ENCODE peak calls at places on chromosomes 12 and 14, in ten cellular contexts. One of them, this sample, is unnamed.

GRCh38 chr12:8120072-8120713 is 3.2 kb upstream of the CLEC4A start:
- DNase-seq in AG09319: no peak
- DNase-seq in HT1080: no peak
- DNase-seq in psoas muscle: no peak
- DNase-seq in effector memory CD8-positive, alpha-beta T cell: no peak
- DNase-seq in lung microvascular endothelial cell: no peak
- DNase-seq in upper lobe of right lung: no peak
- DNase-seq in HCT116: no peak
- DNase-seq in choroid plexus epithelial cell: no peak
- DNase-seq in WERI-Rb-1: no peak
- DNase-seq in this sample: no peak

GRCh38 chr14:70036665-70037064 is 152.1 kb downstream of the SLC8A3 start:
- DNase-seq in AG09319: no peak
- DNase-seq in HT1080: peak; percentile 28
- DNase-seq in psoas muscle: no peak
- DNase-seq in effector memory CD8-positive, alpha-beta T cell: no peak
- DNase-seq in lung microvascular endothelial cell: no peak
- DNase-seq in upper lobe of right lung: no peak
- DNase-seq in HCT116: no peak
- DNase-seq in choroid plexus epithelial cell: peak; percentile 63
- DNase-seq in WERI-Rb-1: peak; percentile 59
- DNase-seq in this sample: peak; percentile 27

GRCh38 chr12:12909995-12910391 is 18.6 kb downstream of the GPRC5A start:
- DNase-seq in AG09319: no peak
- DNase-seq in HT1080: no peak
- DNase-seq in psoas muscle: no peak
- DNase-seq in effector memory CD8-positive, alpha-beta T cell: no peak
- DNase-seq in lung microvascular endothelial cell: no peak
- DNase-seq in upper lobe of right lung: no peak
- DNase-seq in HCT116: no peak
- DNase-seq in choroid plexus epithelial cell: peak; percentile 72
- DNase-seq in WERI-Rb-1: no peak
- DNase-seq in this sample: no peak

GRCh38 chr14:103537175-103537990 is 8.4 kb downstream of the TRMT61A start:
- DNase-seq in AG09319: no peak
- DNase-seq in HT1080: no peak
- DNase-seq in psoas muscle: no peak
- DNase-seq in effector memory CD8-positive, alpha-beta T cell: no peak
- DNase-seq in lung microvascular endothelial cell: no peak
- DNase-seq in upper lobe of right lung: no peak
- DNase-seq in HCT116: no peak
- DNase-seq in choroid plexus epithelial cell: no peak
- DNase-seq in WERI-Rb-1: no peak
- DNase-seq in this sample: no peak

GRCh38 chr12:66765204-66765603 is 86.3 kb upstream of the GRIP1 start:
- DNase-seq in AG09319: no peak
- DNase-seq in HT1080: no peak
- DNase-seq in psoas muscle: no peak
- DNase-seq in effector memory CD8-positive, alpha-beta T cell: no peak
- DNase-seq in lung microvascular endothelial cell: no peak
- DNase-seq in upper lobe of right lung: no peak
- DNase-seq in HCT116: no peak
- DNase-seq in choroid plexus epithelial cell: no peak
- DNase-seq in WERI-Rb-1: no peak
- DNase-seq in this sample: no peak

GRCh38 chr12:3329361-3329760 is 161.6 kb upstream of the PRMT8 start:
- DNase-seq in AG09319: no peak
- DNase-seq in HT1080: no peak
- DNase-seq in psoas muscle: peak; percentile 20
- DNase-seq in effector memory CD8-positive, alpha-beta T cell: no peak
- DNase-seq in lung microvascular endothelial cell: no peak
- DNase-seq in upper lobe of right lung: no peak
- DNase-seq in HCT116: no peak
- DNase-seq in choroid plexus epithelial cell: no peak
- DNase-seq in WERI-Rb-1: no peak
- DNase-seq in this sample: no peak

GRCh38 chr12:54197037-54197909 is 8.5 kb upstream of the SMUG1 start:
- DNase-seq in AG09319: no peak
- DNase-seq in HT1080: no peak
- DNase-seq in psoas muscle: peak; percentile 89
- DNase-seq in effector memory CD8-positive, alpha-beta T cell: no peak
- DNase-seq in lung microvascular endothelial cell: no peak
- DNase-seq in upper lobe of right lung: no peak
- DNase-seq in HCT116: no peak
- DNase-seq in choroid plexus epithelial cell: no peak
- DNase-seq in WERI-Rb-1: no peak
- DNase-seq in this sample: peak; percentile 85

GRCh38 chr12:109730306-109731145 is 16.9 kb downstream of the FAM222A start:
- DNase-seq in AG09319: no peak
- DNase-seq in HT1080: no peak
- DNase-seq in psoas muscle: peak; percentile 20
- DNase-seq in effector memory CD8-positive, alpha-beta T cell: no peak
- DNase-seq in lung microvascular endothelial cell: no peak
- DNase-seq in upper lobe of right lung: peak; percentile 46
- DNase-seq in HCT116: no peak
- DNase-seq in choroid plexus epithelial cell: no peak
- DNase-seq in WERI-Rb-1: no peak
- DNase-seq in this sample: no peak

GRCh38 chr12:75783093-75783877 is 248.3 kb downstream of the PHLDA1 start:
- DNase-seq in AG09319: no peak
- DNase-seq in HT1080: no peak
- DNase-seq in psoas muscle: peak; percentile 53
- DNase-seq in effector memory CD8-positive, alpha-beta T cell: no peak
- DNase-seq in lung microvascular endothelial cell: no peak
- DNase-seq in upper lobe of right lung: no peak
- DNase-seq in HCT116: no peak
- DNase-seq in choroid plexus epithelial cell: peak; percentile 73
- DNase-seq in WERI-Rb-1: no peak
- DNase-seq in this sample: no peak

GRCh38 chr14:63666326-63666725 is 24.7 kb upstream of the WDR89 start:
- DNase-seq in AG09319: no peak
- DNase-seq in HT1080: no peak
- DNase-seq in psoas muscle: no peak
- DNase-seq in effector memory CD8-positive, alpha-beta T cell: no peak
- DNase-seq in lung microvascular endothelial cell: no peak
- DNase-seq in upper lobe of right lung: no peak
- DNase-seq in HCT116: no peak
- DNase-seq in choroid plexus epithelial cell: no peak
- DNase-seq in WERI-Rb-1: no peak
- DNase-seq in this sample: no peak

GRCh38 chr12:6970096-6970527 is 352 bp downstream of the PHB2 start:
- DNase-seq in AG09319: no peak
- DNase-seq in HT1080: no peak
- DNase-seq in psoas muscle: peak; percentile 78
- DNase-seq in effector memory CD8-positive, alpha-beta T cell: no peak
- DNase-seq in lung microvascular endothelial cell: no peak
- DNase-seq in upper lobe of right lung: no peak
- DNase-seq in HCT116: no peak
- DNase-seq in choroid plexus epithelial cell: peak; percentile 14
- DNase-seq in WERI-Rb-1: no peak
- DNase-seq in this sample: no peak

GRCh38 chr12:131794061-131794460 is 34.1 kb upstream of the MMP17 start:
- DNase-seq in AG09319: no peak
- DNase-seq in HT1080: no peak
- DNase-seq in psoas muscle: no peak
- DNase-seq in effector memory CD8-positive, alpha-beta T cell: no peak
- DNase-seq in lung microvascular endothelial cell: no peak
- DNase-seq in upper lobe of right lung: no peak
- DNase-seq in HCT116: no peak
- DNase-seq in choroid plexus epithelial cell: no peak
- DNase-seq in WERI-Rb-1: no peak
- DNase-seq in this sample: no peak

GRCh38 chr14:63644741-63645140 is 3.1 kb upstream of the WDR89 start:
- DNase-seq in AG09319: no peak
- DNase-seq in HT1080: no peak
- DNase-seq in psoas muscle: no peak
- DNase-seq in effector memory CD8-positive, alpha-beta T cell: no peak
- DNase-seq in lung microvascular endothelial cell: no peak
- DNase-seq in upper lobe of right lung: no peak
- DNase-seq in HCT116: no peak
- DNase-seq in choroid plexus epithelial cell: no peak
- DNase-seq in WERI-Rb-1: no peak
- DNase-seq in this sample: peak; percentile 30

GRCh38 chr12:102034346-102034745 is 27.4 kb downstream of the WASHC3 start:
- DNase-seq in AG09319: no peak
- DNase-seq in HT1080: no peak
- DNase-seq in psoas muscle: no peak
- DNase-seq in effector memory CD8-positive, alpha-beta T cell: no peak
- DNase-seq in lung microvascular endothelial cell: no peak
- DNase-seq in upper lobe of right lung: no peak
- DNase-seq in HCT116: no peak
- DNase-seq in choroid plexus epithelial cell: peak; percentile 24
- DNase-seq in WERI-Rb-1: no peak
- DNase-seq in this sample: no peak

GRCh38 chr12:16171348-16171747 is 106.1 kb downstream of the SLC15A5 start:
- DNase-seq in AG09319: no peak
- DNase-seq in HT1080: no peak
- DNase-seq in psoas muscle: no peak
- DNase-seq in effector memory CD8-positive, alpha-beta T cell: no peak
- DNase-seq in lung microvascular endothelial cell: no peak
- DNase-seq in upper lobe of right lung: no peak
- DNase-seq in HCT116: no peak
- DNase-seq in choroid plexus epithelial cell: no peak
- DNase-seq in WERI-Rb-1: no peak
- DNase-seq in this sample: no peak

GRCh38 chr14:69812725-69813124 is 15.7 kb upstream of the SLC10A1 start:
- DNase-seq in AG09319: no peak
- DNase-seq in HT1080: peak; percentile 36
- DNase-seq in psoas muscle: no peak
- DNase-seq in effector memory CD8-positive, alpha-beta T cell: no peak
- DNase-seq in lung microvascular endothelial cell: no peak
- DNase-seq in upper lobe of right lung: no peak
- DNase-seq in HCT116: no peak
- DNase-seq in choroid plexus epithelial cell: no peak
- DNase-seq in WERI-Rb-1: peak; percentile 28
- DNase-seq in this sample: peak; percentile 15

GRCh38 chr12:127548123-127548553 is 718.8 kb upstream of the TMEM132C start:
- DNase-seq in AG09319: peak; percentile 44
- DNase-seq in HT1080: peak; percentile 70
- DNase-seq in psoas muscle: no peak
- DNase-seq in effector memory CD8-positive, alpha-beta T cell: no peak
- DNase-seq in lung microvascular endothelial cell: no peak
- DNase-seq in upper lobe of right lung: no peak
- DNase-seq in HCT116: no peak
- DNase-seq in choroid plexus epithelial cell: peak; percentile 19
- DNase-seq in WERI-Rb-1: no peak
- DNase-seq in this sample: peak; percentile 43

GRCh38 chr14:36556811-36557433 is 25.5 kb downstream of the NKX2-8 start:
- DNase-seq in AG09319: no peak
- DNase-seq in HT1080: peak; percentile 17
- DNase-seq in psoas muscle: no peak
- DNase-seq in effector memory CD8-positive, alpha-beta T cell: no peak
- DNase-seq in lung microvascular endothelial cell: peak; percentile 30
- DNase-seq in upper lobe of right lung: no peak
- DNase-seq in HCT116: peak; percentile 19
- DNase-seq in choroid plexus epithelial cell: peak; percentile 38
- DNase-seq in WERI-Rb-1: no peak
- DNase-seq in this sample: peak; percentile 47

GRCh38 chr12:16062611-16063010 is 151.5 kb downstream of the DERA start:
- DNase-seq in AG09319: no peak
- DNase-seq in HT1080: no peak
- DNase-seq in psoas muscle: no peak
- DNase-seq in effector memory CD8-positive, alpha-beta T cell: no peak
- DNase-seq in lung microvascular endothelial cell: no peak
- DNase-seq in upper lobe of right lung: no peak
- DNase-seq in HCT116: no peak
- DNase-seq in choroid plexus epithelial cell: peak; percentile 61
- DNase-seq in WERI-Rb-1: no peak
- DNase-seq in this sample: peak; percentile 33

GRCh38 chr12:117067638-117068037 is 31.6 kb downstream of the TESC start:
- DNase-seq in AG09319: no peak
- DNase-seq in HT1080: no peak
- DNase-seq in psoas muscle: no peak
- DNase-seq in effector memory CD8-positive, alpha-beta T cell: no peak
- DNase-seq in lung microvascular endothelial cell: no peak
- DNase-seq in upper lobe of right lung: no peak
- DNase-seq in HCT116: no peak
- DNase-seq in choroid plexus epithelial cell: no peak
- DNase-seq in WERI-Rb-1: no peak
- DNase-seq in this sample: no peak

GRCh38 chr12:95940514-95940913 is 1.9 kb downstream of the CCDC38 start:
- DNase-seq in AG09319: no peak
- DNase-seq in HT1080: no peak
- DNase-seq in psoas muscle: no peak
- DNase-seq in effector memory CD8-positive, alpha-beta T cell: no peak
- DNase-seq in lung microvascular endothelial cell: no peak
- DNase-seq in upper lobe of right lung: no peak
- DNase-seq in HCT116: no peak
- DNase-seq in choroid plexus epithelial cell: no peak
- DNase-seq in WERI-Rb-1: no peak
- DNase-seq in this sample: no peak

GRCh38 chr12:19398376-19399363 is 40.6 kb upstream of the AEBP2 start:
- DNase-seq in AG09319: no peak
- DNase-seq in HT1080: no peak
- DNase-seq in psoas muscle: no peak
- DNase-seq in effector memory CD8-positive, alpha-beta T cell: no peak
- DNase-seq in lung microvascular endothelial cell: no peak
- DNase-seq in upper lobe of right lung: no peak
- DNase-seq in HCT116: no peak
- DNase-seq in choroid plexus epithelial cell: no peak
- DNase-seq in WERI-Rb-1: no peak
- DNase-seq in this sample: no peak

GRCh38 chr12:76123301-76124212 is 39.1 kb upstream of the NAP1L1 start:
- DNase-seq in AG09319: no peak
- DNase-seq in HT1080: peak; percentile 75
- DNase-seq in psoas muscle: no peak
- DNase-seq in effector memory CD8-positive, alpha-beta T cell: no peak
- DNase-seq in lung microvascular endothelial cell: peak; percentile 39
- DNase-seq in upper lobe of right lung: no peak
- DNase-seq in HCT116: no peak
- DNase-seq in choroid plexus epithelial cell: peak; percentile 28
- DNase-seq in WERI-Rb-1: no peak
- DNase-seq in this sample: no peak

GRCh38 chr14:74573421-74574091 is 38.5 kb downstream of the LTBP2 start:
- DNase-seq in AG09319: no peak
- DNase-seq in HT1080: peak; percentile 23
- DNase-seq in psoas muscle: peak; percentile 37
- DNase-seq in effector memory CD8-positive, alpha-beta T cell: no peak
- DNase-seq in lung microvascular endothelial cell: no peak
- DNase-seq in upper lobe of right lung: no peak
- DNase-seq in HCT116: no peak
- DNase-seq in choroid plexus epithelial cell: peak; percentile 48
- DNase-seq in WERI-Rb-1: peak; percentile 57
- DNase-seq in this sample: peak; percentile 67

GRCh38 chr14:104685216-104685997 is 4.0 kb upstream of the INF2 start:
- DNase-seq in AG09319: no peak
- DNase-seq in HT1080: peak; percentile 49
- DNase-seq in psoas muscle: peak; percentile 10
- DNase-seq in effector memory CD8-positive, alpha-beta T cell: no peak
- DNase-seq in lung microvascular endothelial cell: no peak
- DNase-seq in upper lobe of right lung: no peak
- DNase-seq in HCT116: no peak
- DNase-seq in choroid plexus epithelial cell: peak; percentile 39
- DNase-seq in WERI-Rb-1: no peak
- DNase-seq in this sample: peak; percentile 30

GRCh38 chr14:105309371-105309770 is 5.2 kb upstream of the PACS2 start:
- DNase-seq in AG09319: no peak
- DNase-seq in HT1080: no peak
- DNase-seq in psoas muscle: no peak
- DNase-seq in effector memory CD8-positive, alpha-beta T cell: no peak
- DNase-seq in lung microvascular endothelial cell: no peak
- DNase-seq in upper lobe of right lung: no peak
- DNase-seq in HCT116: no peak
- DNase-seq in choroid plexus epithelial cell: no peak
- DNase-seq in WERI-Rb-1: no peak
- DNase-seq in this sample: no peak

GRCh38 chr12:42921741-42922511 is 332.4 kb upstream of the PRICKLE1 start:
- DNase-seq in AG09319: no peak
- DNase-seq in HT1080: peak; percentile 15
- DNase-seq in psoas muscle: no peak
- DNase-seq in effector memory CD8-positive, alpha-beta T cell: no peak
- DNase-seq in lung microvascular endothelial cell: no peak
- DNase-seq in upper lobe of right lung: no peak
- DNase-seq in HCT116: no peak
- DNase-seq in choroid plexus epithelial cell: peak; percentile 17
- DNase-seq in WERI-Rb-1: peak; percentile 7
- DNase-seq in this sample: no peak

GRCh38 chr14:31895206-31895605 is 181.9 kb upstream of the ARHGAP5 start:
- DNase-seq in AG09319: no peak
- DNase-seq in HT1080: peak; percentile 80
- DNase-seq in psoas muscle: no peak
- DNase-seq in effector memory CD8-positive, alpha-beta T cell: no peak
- DNase-seq in lung microvascular endothelial cell: no peak
- DNase-seq in upper lobe of right lung: no peak
- DNase-seq in HCT116: no peak
- DNase-seq in choroid plexus epithelial cell: peak; percentile 83
- DNase-seq in WERI-Rb-1: no peak
- DNase-seq in this sample: peak; percentile 16

This sample was measured in MCF 10A.